ENCODE peak calls at places on chromosomes 13 and 19, in five cellular contexts. S, N, I, G and P are unnamed samples. For H3K4me1, the result is how much of the 10 kb centered on the place peaks cover.

GRCh38 chr13:49516467-49516866 is 20.7 kb downstream of the PHF11 start:
- DNase-seq in S (no peak), N (no peak), I (no peak), G (no peak), P (no peak)

GRCh38 chr13:83940742-83941141 is 58.5 kb upstream of the SLITRK1 start:
- DNase-seq in S (no peak), N (peak), I (no peak), G (no peak), P (no peak)

GRCh38 chr19:16381756-16382401 is 57.3 kb downstream of the KLF2 start:
- DNase-seq in S (peak), N (peak), I (no peak), G (no peak), P (peak)

GRCh38 chr19:15871570-15871969 is 26.3 kb downstream of the CYP4F2 start:
- DNase-seq in S (no peak), N (no peak), I (no peak), G (no peak), P (peak)

GRCh38 chr13:97344250-97345175 is 89.5 kb upstream of the RAP2A start:
- DNase-seq in S (peak), N (peak), I (peak), G (peak), P (no peak)

GRCh38 chr13:77833331-77833863 is 85.2 kb downstream of the EDNRB start:
- DNase-seq in S (no peak), N (peak), I (no peak), G (no peak), P (no peak)

GRCh38 chr13:77832339-77833100 is 86.1 kb downstream of the EDNRB start:
- DNase-seq in S (no peak), N (peak), I (no peak), G (no peak), P (no peak)

GRCh38 chr13:37481005-37481857 is 117.3 kb downstream of the POSTN start:
- DNase-seq in S (no peak), N (peak), I (no peak), G (no peak), P (no peak)

GRCh38 chr19:872266-872951 is 12.9 kb downstream of the CFD start:
- DNase-seq in S (no peak), N (peak), I (peak), G (peak), P (no peak)

GRCh38 chr19:18051887-18052286 is 34.8 kb downstream of the IL12RB1 start:
- DNase-seq in S (no peak), N (peak), I (no peak), G (no peak), P (peak)

GRCh38 chr13:23381877-23382276 is 51.6 kb downstream of the SACS start:
- DNase-seq in S (no peak), N (no peak), I (no peak), G (no peak), P (no peak)

GRCh38 chr19:6738726-6739389 is 622 bp upstream of the TRIP10 start:
- DNase-seq in S (no peak), N (peak), I (no peak), G (peak), P (no peak)

GRCh38 chr19:45424191-45425058 is 708 bp upstream of the ERCC1 start:
- DNase-seq in S (no peak), N (peak), I (no peak), G (peak), P (peak)

GRCh38 chr19:45884682-45885555 is 1.0 kb downstream of the IRF2BP1 start:
- DNase-seq in S (no peak), N (peak), I (peak), G (no peak), P (no peak)

GRCh38 chr19:10100163-10100785 is 2.2 kb downstream of the ANGPTL6 start:
- DNase-seq in S (no peak), N (no peak), I (no peak), G (no peak), P (no peak)

GRCh38 chr13:77751513-77752456 is 54.3 kb downstream of the SLAIN1 start:
- DNase-seq in S (no peak), N (peak), I (peak), G (no peak), P (no peak)

GRCh38 chr19:44776402-44777096 is 1.1 kb upstream of the CBLC start:
- DNase-seq in S (no peak), N (no peak), I (no peak), G (no peak), P (no peak)

GRCh38 chr19:18683109-18683954 is at the start of gene CRTC1:
- DNase-seq in S (peak), N (peak), I (peak), G (peak), P (peak)

GRCh38 chr13:47990427-47990826 is 10.6 kb downstream of the SUCLA2 start:
- DNase-seq in S (no peak), N (no peak), I (no peak), G (no peak), P (no peak)

GRCh38 chr19:23415034-23415433 is 19.8 kb upstream of the ZNF91 start:
- DNase-seq in S (no peak), N (no peak), I (no peak), G (no peak), P (no peak)
- H3K27ac ChIP-seq in S (no peak), N (no peak), I (no peak), G (no peak), P (no peak)

GRCh38 chr13:98825659-98826058 is 73.2 kb upstream of the SLC15A1 start:
- DNase-seq in S (no peak), N (no peak), I (no peak), G (no peak), P (no peak)
- H3K4me1 ChIP-seq in S (under half), N (under half), I (under half), G (under half), P (under half)

GRCh38 chr19:35612559-35613321 is at the start of gene HAUS5:
- DNase-seq in S (peak), N (peak), I (peak), G (peak), P (peak)

GRCh38 chr19:35613574-35613973 is 1.0 kb downstream of the HAUS5 start:
- DNase-seq in S (no peak), N (no peak), I (no peak), G (no peak), P (no peak)

GRCh38 chr19:35609881-35610353 is 2.6 kb upstream of the HAUS5 start:
- DNase-seq in S (no peak), N (no peak), I (no peak), G (no peak), P (no peak)

GRCh38 chr19:35615036-35615435 is 2.5 kb downstream of the HAUS5 start:
- DNase-seq in S (no peak), N (no peak), I (no peak), G (no peak), P (no peak)

GRCh38 chr19:35612224-35612558 is 344 bp upstream of the HAUS5 start:
- DNase-seq in S (no peak), N (no peak), I (no peak), G (no peak), P (no peak)
- H3K4me3 ChIP-seq in S (peak), N (peak), I (peak), G (no peak), P (peak)

GRCh38 chr19:49855277-49855675 is 4.3 kb downstream of the PTOV1 start:
- DNase-seq in S (no peak), N (no peak), I (no peak), G (no peak), P (no peak)
- H3K27ac ChIP-seq in S (no peak), N (no peak), I (no peak), G (no peak), P (no peak)